ENCODE peak calls at places on chromosomes 12 and 14, in five cellular contexts. One of them, this sample, is unnamed.

GRCh38 chr12:104482113-104482512 is 25.4 kb downstream of the CHST11 start:
- DNase-seq in cardiac muscle cell: no peak
- DNase-seq in A549: no peak
- DNase-seq in fibroblast of mammary gland: no peak
- DNase-seq in coronary artery: no peak
- DNase-seq in this sample: no peak

GRCh38 chr12:103493199-103493598 is 2.6 kb downstream of the C12orf42 start:
- DNase-seq in cardiac muscle cell: no peak
- DNase-seq in coronary artery: no peak
- DNase-seq in A549: no peak
- DNase-seq in fibroblast of mammary gland: no peak
- DNase-seq in this sample: peak

GRCh38 chr12:130714091-130714590 is 2.0 kb downstream of the RIMBP2 start:
- DNase-seq in cardiac muscle cell: peak
- DNase-seq in fibroblast of mammary gland: no peak
- DNase-seq in A549: no peak
- DNase-seq in coronary artery: no peak
- DNase-seq in this sample: no peak

GRCh38 chr12:46557539-46558373 is 185.2 kb upstream of the SLC38A2 start:
- DNase-seq in A549: no peak
- DNase-seq in coronary artery: no peak
- DNase-seq in cardiac muscle cell: no peak
- DNase-seq in fibroblast of mammary gland: peak
- DNase-seq in this sample: peak

GRCh38 chr12:43883748-43884147 is 47.9 kb downstream of the TMEM117 start:
- DNase-seq in coronary artery: no peak
- DNase-seq in cardiac muscle cell: no peak
- DNase-seq in fibroblast of mammary gland: no peak
- DNase-seq in A549: no peak
- DNase-seq in this sample: no peak

GRCh38 chr14:36224176-36224575 is 47.7 kb upstream of the PTCSC3 start:
- DNase-seq in cardiac muscle cell: no peak
- DNase-seq in coronary artery: no peak
- DNase-seq in A549: no peak
- DNase-seq in fibroblast of mammary gland: no peak
- DNase-seq in this sample: peak

GRCh38 chr14:101705733-101706508 is 55.6 kb upstream of the PPP2R5C start:
- DNase-seq in cardiac muscle cell: peak
- DNase-seq in fibroblast of mammary gland: no peak
- DNase-seq in coronary artery: no peak
- DNase-seq in A549: no peak
- DNase-seq in this sample: no peak

GRCh38 chr12:101066489-101066888 is 143.5 kb downstream of the SLC5A8 start:
- DNase-seq in fibroblast of mammary gland: no peak
- DNase-seq in coronary artery: no peak
- DNase-seq in cardiac muscle cell: no peak
- DNase-seq in A549: no peak
- DNase-seq in this sample: no peak

GRCh38 chr12:42380733-42381132 is 54.8 kb downstream of the PPHLN1 start:
- DNase-seq in coronary artery: no peak
- DNase-seq in fibroblast of mammary gland: no peak
- DNase-seq in cardiac muscle cell: no peak
- DNase-seq in A549: no peak
- DNase-seq in this sample: no peak

GRCh38 chr14:101195309-101195724 is 291.8 kb upstream of the RTL1 start:
- DNase-seq in fibroblast of mammary gland: no peak
- DNase-seq in A549: no peak
- DNase-seq in coronary artery: peak
- DNase-seq in cardiac muscle cell: no peak
- DNase-seq in this sample: no peak

GRCh38 chr12:92899388-92900001 is 29.6 kb downstream of the EEA1 start:
- DNase-seq in fibroblast of mammary gland: peak
- DNase-seq in A549: peak
- DNase-seq in cardiac muscle cell: no peak
- DNase-seq in coronary artery: peak
- DNase-seq in this sample: peak

GRCh38 chr12:57118711-57119271 is 7.6 kb upstream of the STAT6 start:
- DNase-seq in fibroblast of mammary gland: peak
- DNase-seq in coronary artery: no peak
- DNase-seq in A549: no peak
- DNase-seq in cardiac muscle cell: no peak
- DNase-seq in this sample: peak

GRCh38 chr14:93824518-93825234 is 36.4 kb upstream of the PRIMA1 start:
- DNase-seq in fibroblast of mammary gland: no peak
- DNase-seq in cardiac muscle cell: no peak
- DNase-seq in coronary artery: no peak
- DNase-seq in A549: no peak
- DNase-seq in this sample: no peak

GRCh38 chr12:30622509-30622908 is 73.2 kb downstream of the IPO8 start:
- DNase-seq in A549: peak
- DNase-seq in fibroblast of mammary gland: peak
- DNase-seq in coronary artery: no peak
- DNase-seq in cardiac muscle cell: no peak
- DNase-seq in this sample: peak

GRCh38 chr12:97148941-97149559 is 242.0 kb downstream of the NEDD1 start:
- DNase-seq in A549: peak
- DNase-seq in cardiac muscle cell: peak
- DNase-seq in coronary artery: no peak
- DNase-seq in fibroblast of mammary gland: peak
- DNase-seq in this sample: peak

GRCh38 chr14:66824251-66824650 is 316.3 kb downstream of the GPHN start:
- DNase-seq in cardiac muscle cell: no peak
- DNase-seq in A549: no peak
- DNase-seq in fibroblast of mammary gland: no peak
- DNase-seq in coronary artery: no peak
- DNase-seq in this sample: peak

GRCh38 chr14:24857277-24857676 is 192.7 kb downstream of the STXBP6 start:
- DNase-seq in fibroblast of mammary gland: no peak
- DNase-seq in A549: no peak
- DNase-seq in coronary artery: no peak
- DNase-seq in cardiac muscle cell: no peak
- DNase-seq in this sample: no peak

GRCh38 chr12:49146406-49146805 is 15.2 kb upstream of the TUBA1B start:
- DNase-seq in A549: no peak
- DNase-seq in cardiac muscle cell: no peak
- DNase-seq in fibroblast of mammary gland: no peak
- DNase-seq in coronary artery: no peak
- DNase-seq in this sample: no peak

GRCh38 chr12:104290855-104291254 is 12.7 kb upstream of the EID3 start:
- DNase-seq in coronary artery: no peak
- DNase-seq in cardiac muscle cell: no peak
- DNase-seq in fibroblast of mammary gland: no peak
- DNase-seq in A549: peak
- DNase-seq in this sample: no peak

GRCh38 chr12:713281-713875 is 39.0 kb upstream of the WNK1 start:
- DNase-seq in coronary artery: no peak
- DNase-seq in fibroblast of mammary gland: no peak
- DNase-seq in cardiac muscle cell: no peak
- DNase-seq in A549: no peak
- DNase-seq in this sample: no peak

GRCh38 chr12:117098071-117098360 is 1.2 kb downstream of the TESC start:
- DNase-seq in fibroblast of mammary gland: no peak
- DNase-seq in cardiac muscle cell: no peak
- DNase-seq in coronary artery: no peak
- DNase-seq in A549: no peak
- DNase-seq in this sample: no peak

GRCh38 chr12:67621112-67621511 is 27.4 kb upstream of the DYRK2 start:
- DNase-seq in A549: no peak
- DNase-seq in cardiac muscle cell: no peak
- DNase-seq in coronary artery: no peak
- DNase-seq in fibroblast of mammary gland: peak
- DNase-seq in this sample: no peak

GRCh38 chr12:114625294-114625851 is 58.6 kb downstream of the TBX3 start:
- DNase-seq in coronary artery: no peak
- DNase-seq in cardiac muscle cell: peak
- DNase-seq in A549: peak
- DNase-seq in fibroblast of mammary gland: peak
- DNase-seq in this sample: peak

GRCh38 chr14:101109981-101110728 is 206.6 kb upstream of the RTL1 start:
- DNase-seq in fibroblast of mammary gland: no peak
- DNase-seq in cardiac muscle cell: no peak
- DNase-seq in coronary artery: no peak
- DNase-seq in A549: no peak
- DNase-seq in this sample: no peak

GRCh38 chr12:46005151-46005797 is 14.9 kb upstream of the SCAF11 start:
- DNase-seq in coronary artery: no peak
- DNase-seq in A549: peak
- DNase-seq in cardiac muscle cell: no peak
- DNase-seq in fibroblast of mammary gland: peak
- DNase-seq in this sample: peak

GRCh38 chr12:101671157-101671791 is 26.2 kb upstream of the CHPT1 start:
- DNase-seq in fibroblast of mammary gland: no peak
- DNase-seq in coronary artery: no peak
- DNase-seq in cardiac muscle cell: no peak
- DNase-seq in A549: no peak
- DNase-seq in this sample: no peak

GRCh38 chr14:23569443-23570151 is 2.0 kb upstream of the AP1G2 start:
- DNase-seq in coronary artery: no peak
- DNase-seq in cardiac muscle cell: peak
- DNase-seq in A549: peak
- DNase-seq in fibroblast of mammary gland: no peak
- DNase-seq in this sample: peak

GRCh38 chr12:24078318-24078765 is 128.9 kb upstream of the SOX5 start:
- DNase-seq in fibroblast of mammary gland: peak
- DNase-seq in coronary artery: no peak
- DNase-seq in cardiac muscle cell: no peak
- DNase-seq in A549: no peak
- DNase-seq in this sample: peak

GRCh38 chr14:81164167-81164774 is 56.5 kb downstream of the GTF2A1 start:
- DNase-seq in fibroblast of mammary gland: peak
- DNase-seq in coronary artery: no peak
- DNase-seq in A549: peak
- DNase-seq in cardiac muscle cell: peak
- DNase-seq in this sample: peak

GRCh38 chr12:15583804-15584203 is 205.4 kb downstream of the EPS8 start:
- DNase-seq in A549: no peak
- DNase-seq in cardiac muscle cell: no peak
- DNase-seq in fibroblast of mammary gland: no peak
- DNase-seq in coronary artery: no peak
- DNase-seq in this sample: no peak

GRCh38 chr12:15589328-15590032 is 199.7 kb downstream of the EPS8 start:
- DNase-seq in cardiac muscle cell: no peak
- DNase-seq in coronary artery: no peak
- DNase-seq in fibroblast of mammary gland: no peak
- DNase-seq in A549: no peak
- DNase-seq in this sample: no peak

GRCh38 chr12:15580431-15580830 is 208.8 kb downstream of the EPS8 start:
- DNase-seq in fibroblast of mammary gland: no peak
- DNase-seq in A549: no peak
- DNase-seq in coronary artery: no peak
- DNase-seq in cardiac muscle cell: no peak
- DNase-seq in this sample: no peak

GRCh38 chr12:15581006-15581405 is 208.2 kb downstream of the EPS8 start:
- DNase-seq in A549: no peak
- DNase-seq in coronary artery: no peak
- DNase-seq in fibroblast of mammary gland: no peak
- DNase-seq in cardiac muscle cell: no peak
- DNase-seq in this sample: no peak

GRCh38 chr12:15584366-15585041 is 204.7 kb downstream of the EPS8 start:
- DNase-seq in coronary artery: no peak
- DNase-seq in cardiac muscle cell: peak
- DNase-seq in A549: peak
- DNase-seq in fibroblast of mammary gland: peak
- DNase-seq in this sample: peak
- TF ChIP-seq CTCF in coronary artery: peak
- TF ChIP-seq CTCF in cardiac muscle cell: peak
- TF ChIP-seq CTCF in A549: peak
- TF ChIP-seq CTCF in fibroblast of mammary gland: peak
- TF ChIP-seq CTCF in this sample: peak

GRCh38 chr12:11787921-11788849 is 138.7 kb downstream of the ETV6 start:
- DNase-seq in cardiac muscle cell: no peak
- DNase-seq in A549: no peak
- DNase-seq in fibroblast of mammary gland: no peak
- DNase-seq in coronary artery: no peak
- DNase-seq in this sample: no peak
- H3K4me3 ChIP-seq in cardiac muscle cell: no peak
- H3K4me3 ChIP-seq in A549: no peak
- H3K4me3 ChIP-seq in fibroblast of mammary gland: no peak
- H3K4me3 ChIP-seq in coronary artery: no peak
- H3K4me3 ChIP-seq in this sample: no peak

DNA sequence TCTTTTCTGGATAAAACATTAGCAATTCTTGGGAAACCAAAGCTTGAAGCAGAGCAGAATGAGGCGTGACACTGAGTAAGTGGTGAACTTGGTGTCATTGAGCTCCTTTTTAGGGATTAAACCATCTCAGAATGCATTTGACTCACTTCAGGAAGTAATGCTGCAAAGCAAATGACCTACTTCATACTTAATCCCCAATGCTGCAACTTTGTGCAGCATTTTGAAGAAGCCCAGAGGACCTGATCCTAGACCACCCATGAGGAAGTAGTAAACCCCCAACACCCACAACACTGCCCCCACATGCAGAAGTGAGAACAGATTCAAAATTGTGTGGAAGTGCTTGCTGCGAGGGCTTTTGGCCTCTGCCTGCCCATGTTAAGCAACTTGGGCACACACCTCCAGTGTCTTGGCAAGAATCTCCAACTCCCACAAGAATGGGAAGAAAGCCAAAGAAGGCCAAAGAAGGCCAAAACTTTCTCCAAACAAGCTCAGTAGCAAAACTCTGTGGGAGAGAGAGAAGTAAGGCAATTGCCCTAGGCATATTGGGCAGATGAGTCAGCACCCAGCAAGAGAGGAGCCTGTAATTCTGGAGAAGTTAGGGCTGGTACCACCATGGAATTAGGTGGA is 69.2 kb upstream of the ETV6 start:
- DNase-seq in cardiac muscle cell: no peak
- DNase-seq in A549: peak
- DNase-seq in coronary artery: no peak
- DNase-seq in fibroblast of mammary gland: peak
- DNase-seq in this sample: peak
- TF ChIP-seq CTCF in cardiac muscle cell: no peak
- TF ChIP-seq CTCF in A549: no peak
- TF ChIP-seq CTCF in coronary artery: no peak
- TF ChIP-seq CTCF in fibroblast of mammary gland: no peak
- TF ChIP-seq CTCF in this sample: no peak

DNA sequence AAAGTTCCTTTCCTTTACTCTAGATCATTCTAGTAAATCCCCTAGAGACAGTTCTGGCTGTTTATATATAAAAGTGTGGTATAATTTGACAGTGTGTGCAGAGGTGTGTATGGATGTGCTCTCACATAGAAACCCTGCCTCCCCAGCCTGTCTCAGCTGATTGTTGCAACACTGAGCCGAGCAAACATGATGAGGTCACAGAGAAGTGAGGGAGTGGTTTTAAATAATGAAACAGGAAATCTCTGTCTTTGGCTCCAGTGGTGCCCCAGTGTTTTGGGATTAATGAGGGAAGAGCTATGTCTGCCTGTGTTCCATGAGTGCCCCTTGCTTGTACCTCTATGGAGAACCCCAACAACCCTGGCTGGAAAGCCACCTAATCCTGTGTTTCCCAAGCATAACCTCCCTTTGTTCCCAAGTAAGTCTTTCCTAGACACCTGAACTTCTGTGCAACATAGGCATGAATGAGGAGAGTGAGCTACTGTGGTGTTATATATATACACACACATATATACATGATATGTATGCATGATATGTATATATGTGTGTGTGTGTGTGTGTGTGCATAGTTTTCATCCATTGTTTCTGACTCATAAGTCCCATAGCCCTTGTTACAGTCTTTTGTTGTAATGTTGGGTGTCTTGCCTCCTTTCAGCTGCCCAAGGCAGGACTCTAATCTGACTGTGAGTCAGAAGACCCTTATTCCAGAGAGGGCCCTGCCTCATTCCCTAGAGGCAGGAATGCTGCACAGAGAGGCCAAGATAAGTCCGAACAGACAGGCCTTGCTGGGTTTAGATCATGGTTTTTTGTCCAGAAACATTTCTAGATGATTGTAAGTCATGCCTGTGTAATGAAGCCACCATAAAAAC is 18.0 kb downstream of the TRAF3 start:
- DNase-seq in fibroblast of mammary gland: peak
- DNase-seq in A549: peak
- DNase-seq in coronary artery: no peak
- DNase-seq in cardiac muscle cell: no peak
- DNase-seq in this sample: peak
- H3K4me3 ChIP-seq in fibroblast of mammary gland: no peak
- H3K4me3 ChIP-seq in A549: no peak
- H3K4me3 ChIP-seq in coronary artery: no peak
- H3K4me3 ChIP-seq in cardiac muscle cell: no peak
- H3K4me3 ChIP-seq in this sample: no peak